ENCODE peak calls at places on chromosome 6, in six cellular contexts. One of them, this sample, is unnamed.

GRCh38 chr6:92715991-92716390 is 703.4 kb downstream of the EPHA7 start:
- DNase-seq in neuronal stem cell: no peak
- DNase-seq in H1: no peak
- DNase-seq in mesenchymal stem cell: peak; percentile 57
- DNase-seq in trophoblast cell: no peak
- DNase-seq in IMR-90: peak; percentile 64
- DNase-seq in this sample: no peak

GRCh38 chr6:12113190-12113578 is 101.1 kb downstream of the HIVEP1 start:
- DNase-seq in neuronal stem cell: no peak
- DNase-seq in H1: no peak
- DNase-seq in mesenchymal stem cell: peak; percentile 90
- DNase-seq in trophoblast cell: no peak
- DNase-seq in IMR-90: peak; percentile 84
- DNase-seq in this sample: no peak

GRCh38 chr6:107668826-107669474 is 155.2 kb downstream of the SCML4 start:
- DNase-seq in neuronal stem cell: no peak
- DNase-seq in H1: no peak
- DNase-seq in mesenchymal stem cell: no peak
- DNase-seq in trophoblast cell: no peak
- DNase-seq in IMR-90: no peak
- DNase-seq in this sample: no peak

GRCh38 chr6:6179858-6180257 is 140.6 kb downstream of the F13A1 start:
- DNase-seq in neuronal stem cell: no peak
- DNase-seq in H1: no peak
- DNase-seq in mesenchymal stem cell: no peak
- DNase-seq in trophoblast cell: no peak
- DNase-seq in IMR-90: no peak
- DNase-seq in this sample: no peak

GRCh38 chr6:107763959-107764358 is 60.2 kb downstream of the SCML4 start:
- DNase-seq in neuronal stem cell: no peak
- DNase-seq in H1: no peak
- DNase-seq in mesenchymal stem cell: peak; percentile 49
- DNase-seq in trophoblast cell: no peak
- DNase-seq in IMR-90: peak; percentile 53
- DNase-seq in this sample: no peak

GRCh38 chr6:53151676-53152075 is 3.0 kb upstream of the GCM1 start:
- DNase-seq in neuronal stem cell: no peak
- DNase-seq in H1: peak; percentile 65
- DNase-seq in mesenchymal stem cell: no peak
- DNase-seq in trophoblast cell: peak; percentile 76
- DNase-seq in IMR-90: no peak
- DNase-seq in this sample: peak; percentile 74

GRCh38 chr6:149384464-149384863 is 15.6 kb upstream of the SUMO4 start:
- DNase-seq in neuronal stem cell: no peak
- DNase-seq in H1: no peak
- DNase-seq in mesenchymal stem cell: no peak
- DNase-seq in trophoblast cell: no peak
- DNase-seq in IMR-90: no peak
- DNase-seq in this sample: no peak

GRCh38 chr6:119234941-119235340 is 114.6 kb downstream of the MAN1A1 start:
- DNase-seq in neuronal stem cell: no peak
- DNase-seq in H1: no peak
- DNase-seq in mesenchymal stem cell: no peak
- DNase-seq in trophoblast cell: no peak
- DNase-seq in IMR-90: no peak
- DNase-seq in this sample: no peak

GRCh38 chr6:16121339-16121738 is 7.5 kb upstream of the MYLIP start:
- DNase-seq in neuronal stem cell: no peak
- DNase-seq in H1: no peak
- DNase-seq in mesenchymal stem cell: no peak
- DNase-seq in trophoblast cell: no peak
- DNase-seq in IMR-90: no peak
- DNase-seq in this sample: no peak

GRCh38 chr6:1027795-1028569 is 283.9 kb upstream of the FOXQ1 start:
- DNase-seq in neuronal stem cell: no peak
- DNase-seq in H1: no peak
- DNase-seq in mesenchymal stem cell: peak; percentile 28
- DNase-seq in trophoblast cell: peak; percentile 4
- DNase-seq in IMR-90: no peak
- DNase-seq in this sample: peak; percentile 49

GRCh38 chr6:55983861-55984260 is 108.5 kb upstream of the BMP5 start:
- DNase-seq in neuronal stem cell: no peak
- DNase-seq in H1: no peak
- DNase-seq in mesenchymal stem cell: no peak
- DNase-seq in trophoblast cell: no peak
- DNase-seq in IMR-90: no peak
- DNase-seq in this sample: no peak

GRCh38 chr6:150624199-150624598 is 24.5 kb downstream of the PLEKHG1 start:
- DNase-seq in neuronal stem cell: no peak
- DNase-seq in H1: no peak
- DNase-seq in mesenchymal stem cell: no peak
- DNase-seq in trophoblast cell: no peak
- DNase-seq in IMR-90: no peak
- DNase-seq in this sample: no peak

GRCh38 chr6:33747823-33748222 is 1.1 kb upstream of the IP6K3 start:
- DNase-seq in neuronal stem cell: no peak
- DNase-seq in H1: no peak
- DNase-seq in mesenchymal stem cell: no peak
- DNase-seq in trophoblast cell: no peak
- DNase-seq in IMR-90: no peak
- DNase-seq in this sample: no peak
- H3K9ac ChIP-seq in neuronal stem cell: peak overlapping the region; percentile 27
- H3K9ac ChIP-seq in H1: no peak overlapping the region
- H3K9ac ChIP-seq in mesenchymal stem cell: no peak overlapping the region
- H3K9ac ChIP-seq in trophoblast cell: no peak overlapping the region
- H3K9ac ChIP-seq in IMR-90: no peak overlapping the region
- H3K9ac ChIP-seq in this sample: no peak overlapping the region

DNA sequence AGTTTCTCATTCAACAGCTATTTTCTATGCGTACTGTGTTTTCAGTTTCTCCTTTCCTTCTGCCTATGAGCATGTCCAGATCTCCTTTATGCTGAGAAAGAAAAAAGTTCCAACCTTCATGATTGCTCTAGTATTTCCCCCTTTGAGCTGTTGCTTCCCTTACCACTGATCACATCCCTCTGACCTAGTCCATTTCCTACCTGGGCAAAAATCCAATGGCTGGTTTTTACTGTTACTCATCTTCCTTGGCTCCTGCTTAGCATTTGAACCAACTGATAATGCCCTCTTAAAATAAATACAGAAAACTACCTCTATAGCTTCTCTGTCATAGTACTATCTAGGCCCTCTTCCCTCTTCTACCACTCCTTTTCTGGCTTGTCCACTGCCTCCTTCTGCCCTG is 6.0 kb downstream of the RFX6 start:
- DNase-seq in neuronal stem cell: no peak
- DNase-seq in H1: no peak
- DNase-seq in mesenchymal stem cell: no peak
- DNase-seq in trophoblast cell: no peak
- DNase-seq in IMR-90: no peak
- DNase-seq in this sample: no peak
- H2AFZ ChIP-seq in neuronal stem cell: no peak overlapping the region
- H2AFZ ChIP-seq in H1: no peak overlapping the region
- H2AFZ ChIP-seq in mesenchymal stem cell: no peak overlapping the region
- H2AFZ ChIP-seq in trophoblast cell: no peak overlapping the region
- H2AFZ ChIP-seq in IMR-90: no peak overlapping the region
- H2AFZ ChIP-seq in this sample: no peak overlapping the region

GRCh38 chr6:114008331-114008730 is 37.4 kb upstream of the HDAC2 start:
- DNase-seq in neuronal stem cell: no peak
- DNase-seq in H1: no peak
- DNase-seq in mesenchymal stem cell: no peak
- DNase-seq in trophoblast cell: no peak
- DNase-seq in IMR-90: no peak
- DNase-seq in this sample: no peak

GRCh38 chr6:114009192-114009591 is 38.2 kb upstream of the HDAC2 start:
- DNase-seq in neuronal stem cell: no peak
- DNase-seq in H1: no peak
- DNase-seq in mesenchymal stem cell: no peak
- DNase-seq in trophoblast cell: no peak
- DNase-seq in IMR-90: no peak
- DNase-seq in this sample: peak; percentile 42

GRCh38 chr6:114007451-114007953 is 36.6 kb upstream of the HDAC2 start:
- DNase-seq in neuronal stem cell: no peak
- DNase-seq in H1: no peak
- DNase-seq in mesenchymal stem cell: no peak
- DNase-seq in trophoblast cell: no peak
- DNase-seq in IMR-90: no peak
- DNase-seq in this sample: no peak
- H4K8ac ChIP-seq in neuronal stem cell: no peak overlapping the region
- H4K8ac ChIP-seq in H1: no peak overlapping the region
- H4K8ac ChIP-seq in mesenchymal stem cell: peak overlapping the region; percentile 4
- H4K8ac ChIP-seq in trophoblast cell: no peak overlapping the region
- H4K8ac ChIP-seq in IMR-90: no peak overlapping the region
- H4K8ac ChIP-seq in this sample: no peak overlapping the region

DNA sequence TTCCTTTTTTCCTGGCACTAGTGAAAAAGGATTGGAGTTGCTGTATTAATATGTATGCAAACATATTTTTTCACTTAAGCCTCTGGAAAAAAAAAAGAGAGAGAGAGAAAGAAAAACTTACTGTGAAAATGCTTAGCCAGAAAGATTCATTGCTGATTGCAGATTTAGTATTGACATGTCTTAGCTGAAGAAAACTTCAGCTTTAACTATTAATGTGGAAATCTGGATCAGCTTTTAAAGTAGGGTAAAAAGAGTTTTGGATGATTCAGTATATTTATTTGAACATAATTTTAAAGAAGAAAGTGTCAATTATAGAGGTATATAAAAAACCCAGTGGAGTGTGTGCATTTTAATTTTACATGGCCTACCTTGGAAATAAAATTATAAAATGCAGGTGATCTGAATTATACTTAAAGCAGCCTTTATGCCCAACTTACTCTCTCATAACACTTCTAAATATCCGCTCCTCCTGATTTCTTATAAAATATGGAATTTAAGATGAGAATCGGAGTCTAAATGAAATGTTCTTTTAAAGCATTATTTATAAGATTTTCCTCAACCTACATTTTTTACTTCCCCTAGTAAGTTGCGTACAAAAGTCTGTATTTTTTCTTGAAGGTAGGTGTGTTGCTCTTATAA is 3.6 kb downstream of the CITED2 start:
- DNase-seq in neuronal stem cell: no peak
- DNase-seq in H1: no peak
- DNase-seq in mesenchymal stem cell: no peak
- DNase-seq in trophoblast cell: no peak
- DNase-seq in IMR-90: peak; percentile 63
- DNase-seq in this sample: no peak
- H3K9ac ChIP-seq in neuronal stem cell: no peak overlapping the region
- H3K9ac ChIP-seq in H1: no peak overlapping the region
- H3K9ac ChIP-seq in mesenchymal stem cell: peak overlapping the region; percentile 99
- H3K9ac ChIP-seq in trophoblast cell: no peak overlapping the region
- H3K9ac ChIP-seq in IMR-90: no peak overlapping the region
- H3K9ac ChIP-seq in this sample: no peak overlapping the region

This sample was measured in H9.